ENCODE peak calls at places on chromosomes 13 and 19, in four cellular contexts. T, I, L and K are unnamed samples.

GRCh38 chr19:49512970-49513745 is 697 bp downstream of the FCGRT start:
- DNase-seq in L (peak; percentile 72), T (peak; percentile 89), I (peak; percentile 65), K (no peak)

GRCh38 chr13:113161433-113161832 is 3.0 kb downstream of the PROZ start:
- DNase-seq in L (no peak), T (no peak), I (no peak), K (no peak)

GRCh38 chr13:108093616-108094015 is 121.7 kb downstream of the LIG4 start:
- DNase-seq in I (no peak), L (no peak), T (no peak), K (no peak)

GRCh38 chr19:15863272-15863671 is 34.6 kb downstream of the CYP4F2 start:
- DNase-seq in L (peak; percentile 53), I (no peak), T (no peak), K (no peak)

GRCh38 chr19:39074205-39074692 is 9.9 kb upstream of the ACP7 start:
- DNase-seq in L (no peak), I (no peak), T (no peak), K (no peak)

GRCh38 chr19:46288896-46289588 is 7.8 kb upstream of the HIF3A start:
- DNase-seq in I (no peak), L (no peak), T (peak; percentile 36), K (no peak)

GRCh38 chr19:48533770-48534169 is 18.2 kb upstream of the SULT2B1 start:
- DNase-seq in L (no peak), I (no peak), T (peak; percentile 44), K (no peak)

GRCh38 chr19:18596752-18597157 is 8.2 kb downstream of the REX1BD start:
- DNase-seq in L (peak; percentile 92), I (peak; percentile 90), T (peak; percentile 41), K (no peak)

GRCh38 chr13:110872034-110872767 is 42.7 kb downstream of the ANKRD10 start:
- DNase-seq in L (no peak), I (no peak), T (no peak), K (no peak)

GRCh38 chr19:47437500-47437899 is 18.2 kb upstream of the MEIS3 start:
- DNase-seq in L (no peak), I (no peak), T (no peak), K (no peak)

GRCh38 chr13:110070511-110071120 is 236.3 kb downstream of the COL4A1 start:
- DNase-seq in T (no peak), I (no peak), L (no peak), K (no peak)

GRCh38 chr13:48738261-48738755 is 84.6 kb downstream of the CYSLTR2 start:
- DNase-seq in T (no peak), I (no peak), L (no peak), K (no peak)
- TF ChIP-seq ETV6 in T (no peak), I (no peak), L (no peak), K (no peak)

DNA sequence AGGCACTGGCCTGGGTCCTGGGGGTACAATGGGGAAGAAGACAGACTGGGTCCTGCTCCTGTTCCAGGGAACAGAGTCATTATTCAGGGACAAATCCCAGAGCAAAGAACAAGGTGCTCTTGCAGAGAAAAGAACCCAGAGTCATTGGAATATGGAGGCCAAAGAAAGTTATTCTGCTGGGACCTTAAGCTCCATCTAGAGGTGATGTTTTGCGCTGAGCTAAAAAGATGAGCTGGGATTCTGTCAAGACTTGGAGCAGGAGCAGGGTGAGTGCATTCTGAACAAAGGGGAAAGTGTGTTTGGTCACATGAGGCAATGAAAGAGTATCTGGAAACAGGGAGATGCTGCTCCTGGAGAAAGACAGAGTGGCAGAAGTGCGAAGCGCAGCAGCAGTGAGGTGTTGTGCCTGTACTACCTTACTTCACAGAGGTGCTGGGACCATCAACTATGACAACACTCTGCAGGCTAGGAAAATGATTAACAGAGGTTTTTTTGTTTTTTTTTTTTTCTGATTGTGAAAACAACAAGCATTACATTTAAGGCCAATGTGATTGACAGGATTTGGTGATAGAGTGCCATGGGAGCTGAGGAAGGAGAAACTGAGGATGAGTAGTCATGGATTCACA is 95.3 kb upstream of the TNFSF11 start:
- DNase-seq in I (no peak), T (no peak), L (no peak), K (no peak)
- TF ChIP-seq ETV6 in I (no peak), T (no peak), L (no peak), K (no peak)

GRCh38 chr19:20171285-20171684 is 4.3 kb downstream of the ZNF486 start:
- DNase-seq in T (no peak), I (no peak), L (no peak), K (no peak)

GRCh38 chr19:20162821-20163220 is 4.2 kb upstream of the ZNF486 start:
- DNase-seq in I (no peak), T (no peak), L (no peak), K (no peak)

GRCh38 chr19:20164456-20164855 is 2.6 kb upstream of the ZNF486 start:
- DNase-seq in L (no peak), T (no peak), I (no peak), K (no peak)

GRCh38 chr19:20167020-20167644 is at the start of gene ZNF486:
- DNase-seq in I (peak; percentile 98), L (peak; percentile 17), T (peak; percentile 80), K (no peak)

GRCh38 chr19:20165971-20166592 is 932 bp upstream of the ZNF486 start:
- DNase-seq in T (peak; percentile 40), I (no peak), L (no peak), K (no peak)
- TF ChIP-seq ETV6 in T (no peak), I (no peak), L (no peak), K (no peak)

DNA sequence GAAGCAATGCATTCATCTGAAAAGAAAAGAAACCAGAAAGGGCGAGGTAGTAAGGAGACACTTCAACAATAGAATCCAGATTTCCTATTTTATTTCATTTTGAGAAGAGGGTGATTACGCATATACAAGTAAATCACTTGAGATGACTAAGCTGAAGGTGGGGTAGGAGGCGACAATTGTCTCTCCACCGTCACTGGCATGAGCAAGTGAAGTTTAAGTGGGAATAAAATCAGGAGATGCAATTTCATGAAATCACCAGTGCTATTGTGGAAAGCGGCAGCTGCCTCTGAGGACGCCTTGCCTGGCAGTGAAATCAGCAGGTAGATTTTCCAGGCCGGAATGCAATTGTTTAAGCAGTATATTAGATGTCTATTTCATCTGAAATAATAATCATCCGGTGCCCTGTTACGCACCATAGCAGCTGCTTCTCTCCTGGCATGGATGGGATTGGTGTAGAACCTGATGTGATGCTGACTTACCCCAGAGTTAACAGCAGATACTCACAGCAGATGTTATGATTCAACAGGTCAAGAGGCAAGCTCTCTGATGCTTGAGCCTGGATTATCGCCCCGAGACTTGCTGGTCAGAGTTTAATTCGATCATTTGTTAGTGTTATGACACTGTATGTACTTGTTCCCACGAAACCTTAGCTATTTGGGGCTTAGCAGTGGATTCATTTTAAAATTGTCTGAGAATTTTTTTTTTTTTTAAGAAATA is 64.3 kb downstream of the RASL11A start:
- DNase-seq in I (no peak), T (no peak), L (no peak), K (no peak)
- TF ChIP-seq ETV6 in I (no peak), T (no peak), L (no peak), K (no peak)

DNA sequence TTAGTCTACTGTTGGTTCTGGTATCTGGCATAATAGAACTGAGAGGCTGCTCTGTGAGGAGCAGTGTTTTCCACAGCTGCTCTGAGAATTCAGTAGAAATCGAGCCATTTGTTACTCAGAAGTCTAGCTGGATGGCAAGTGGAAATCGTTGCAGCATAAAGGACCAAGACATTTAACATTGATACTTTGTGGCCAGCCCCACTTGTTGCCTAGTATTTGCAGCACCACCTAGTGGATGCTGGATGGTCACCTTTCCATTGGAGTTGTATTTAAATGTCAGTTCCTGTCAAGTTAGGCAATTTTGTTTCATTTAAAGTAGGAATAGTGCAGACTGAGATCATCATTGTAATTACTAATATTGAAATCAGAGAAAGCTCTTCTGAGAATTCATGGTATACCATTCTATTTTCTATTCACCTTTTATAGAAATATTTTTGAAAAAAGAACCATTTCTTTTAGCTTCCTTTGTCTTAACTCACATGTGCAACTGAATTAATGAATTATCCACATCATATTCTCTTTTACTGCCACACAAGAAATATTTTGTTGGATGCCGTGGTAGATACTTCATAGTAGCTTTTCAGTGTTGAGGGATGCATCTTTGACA is 64.6 kb downstream of the PDS5B start:
- DNase-seq in I (peak; percentile 53), L (peak; percentile 21), T (peak; percentile 73), K (peak; percentile 30)
- TF ChIP-seq ETV6 in I (no peak), L (no peak), T (no peak), K (no peak)

GRCh38 chr19:33950141-33950805 is 153.6 kb downstream of the KCTD15 start:
- DNase-seq in I (no peak), L (no peak), T (no peak), K (no peak)
- TF ChIP-seq ETV6 in I (no peak), L (no peak), T (no peak), K (no peak)

GRCh38 chr19:869245-870177 is 10.0 kb downstream of the CFD start:
- DNase-seq in I (no peak), L (no peak), T (no peak), K (no peak)
- TF ChIP-seq ETV6 in I (no peak), L (no peak), T (no peak), K (no peak)

GRCh38 chr19:30780456-30780855 is 408.3 kb downstream of the ZNF536 start:
- DNase-seq in T (no peak), L (no peak), I (no peak), K (no peak)
- TF ChIP-seq ETV6 in T (no peak), L (no peak), I (no peak), K (no peak)

GRCh38 chr13:45621950-45622349 is 6.4 kb upstream of the ERICH6B start:
- DNase-seq in T (no peak), L (no peak), I (peak; percentile 46), K (no peak)
- TF ChIP-seq ETV6 in T (no peak), L (no peak), I (no peak), K (no peak)

DNA sequence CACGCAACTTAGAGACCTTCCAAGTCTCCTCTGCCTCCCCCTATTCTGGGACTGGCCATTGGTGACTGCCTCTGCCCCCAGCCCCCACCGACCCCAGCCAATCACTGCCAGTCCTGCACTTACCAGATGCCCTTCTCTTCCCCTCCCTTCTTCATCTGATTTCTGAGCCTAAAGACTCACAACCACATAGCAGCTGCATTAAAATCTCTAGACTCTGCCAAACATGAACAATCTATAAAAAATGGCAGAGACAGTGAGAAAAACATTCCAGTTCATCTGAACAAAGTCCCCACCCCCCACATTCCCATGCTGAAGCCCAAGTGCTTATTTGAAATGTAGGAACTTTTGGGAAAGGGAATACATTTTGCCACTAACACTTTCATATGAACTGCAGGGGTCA is 60.8 kb downstream of the KCTD12 start:
- DNase-seq in L (no peak), T (no peak), I (no peak), K (no peak)
- TF ChIP-seq ETV6 in L (no peak), T (no peak), I (no peak), K (no peak)